ENCODE peak calls at places on chromosomes 12 and 14, in five cellular contexts. R, A, Q, P and X are unnamed samples.

GRCh38 chr14:73785336-73785833 is 66.2 kb upstream of the PTGR2 start:
- DNase-seq in R (no peak), A (peak; percentile 61), Q (no peak), P (no peak), X (peak; percentile 91)

GRCh38 chr12:114166360-114166759 is 200.2 kb upstream of the RBM19 start:
- DNase-seq in R (peak; percentile 71), A (peak; percentile 34), Q (peak; percentile 58), P (peak; percentile 24), X (peak; percentile 39)

GRCh38 chr14:92404938-92405337 is 82.0 kb downstream of the SLC24A4 start:
- DNase-seq in R (no peak), A (no peak), Q (no peak), P (no peak), X (no peak)

GRCh38 chr12:95574030-95574429 is 22.8 kb upstream of the USP44 start:
- DNase-seq in R (peak; percentile 76), A (no peak), Q (no peak), P (no peak), X (no peak)

GRCh38 chr14:89617471-89618291 is 200.6 kb upstream of the FOXN3 start:
- DNase-seq in R (no peak), A (peak; percentile 66), Q (no peak), P (no peak), X (peak; percentile 13)

GRCh38 chr12:121314441-121314840 is 17.9 kb upstream of the CAMKK2 start:
- DNase-seq in R (no peak), A (no peak), Q (no peak), P (no peak), X (no peak)

GRCh38 chr14:79781882-79782281 is 429.4 kb downstream of the DIO2 start:
- DNase-seq in R (no peak), A (no peak), Q (no peak), P (no peak), X (no peak)

GRCh38 chr14:92501891-92502351 is 11.7 kb upstream of the RIN3 start:
- DNase-seq in R (no peak), A (no peak), Q (no peak), P (no peak), X (no peak)

GRCh38 chr14:99524091-99524661 is 43.0 kb downstream of the CCNK start:
- DNase-seq in R (no peak), A (no peak), Q (no peak), P (no peak), X (no peak)

GRCh38 chr12:78490841-78491240 is 373.7 kb upstream of the SYT1 start:
- DNase-seq in R (no peak), A (no peak), Q (no peak), P (no peak), X (no peak)

GRCh38 chr12:18045446-18046001 is 44.5 kb downstream of the RERGL start:
- DNase-seq in R (no peak), A (no peak), Q (peak; percentile 5), P (no peak), X (no peak)

GRCh38 chr14:61380984-61381383 is 59.6 kb downstream of the PRKCH start:
- DNase-seq in R (no peak), A (no peak), Q (no peak), P (no peak), X (peak; percentile 68)

GRCh38 chr12:24066865-24067264 is 117.4 kb upstream of the SOX5 start:
- DNase-seq in R (no peak), A (no peak), Q (no peak), P (no peak), X (no peak)

GRCh38 chr12:85779768-85780167 is 56.4 kb downstream of the RASSF9 start:
- DNase-seq in R (no peak), A (no peak), Q (no peak), P (no peak), X (no peak)

GRCh38 chr12:67077617-67078016 is 191.5 kb upstream of the CAND1 start:
- DNase-seq in R (no peak), A (no peak), Q (no peak), P (no peak), X (no peak)

GRCh38 chr12:94563261-94563660 is 87.1 kb downstream of the TMCC3 start:
- DNase-seq in R (no peak), A (no peak), Q (no peak), P (no peak), X (no peak)

GRCh38 chr12:94558612-94559011 is 91.7 kb downstream of the TMCC3 start:
- DNase-seq in R (no peak), A (no peak), Q (no peak), P (no peak), X (no peak)

GRCh38 chr12:94557896-94558295 is 92.5 kb downstream of the TMCC3 start:
- DNase-seq in R (no peak), A (no peak), Q (no peak), P (no peak), X (no peak)

GRCh38 chr12:94561943-94562411 is 88.4 kb downstream of the TMCC3 start:
- DNase-seq in R (no peak), A (peak; percentile 83), Q (no peak), P (no peak), X (peak; percentile 93)

GRCh38 chr12:94560416-94561221 is 89.7 kb downstream of the TMCC3 start:
- DNase-seq in R (peak; percentile 78), A (no peak), Q (no peak), P (peak; percentile 35), X (no peak)
- TF ChIP-seq JUND in R (peak; percentile 93), A (no peak), Q (peak; percentile 38), P (peak; percentile 89), X (no peak)

GRCh38 chr12:40689576-40689975 is 2.7 kb upstream of the CNTN1 start:
- DNase-seq in R (no peak), A (no peak), Q (no peak), P (no peak), X (no peak)

GRCh38 chr12:40693503-40693863 is 1.2 kb downstream of the CNTN1 start:
- DNase-seq in R (peak; percentile 60), A (peak; percentile 50), Q (no peak), P (peak; percentile 27), X (peak; percentile 32)

GRCh38 chr12:40692617-40693502 is 621 bp downstream of the CNTN1 start:
- DNase-seq in R (peak; percentile 75), A (peak; percentile 66), Q (no peak), P (no peak), X (no peak)

GRCh38 chr12:40688085-40688725 is 4.0 kb upstream of the CNTN1 start:
- DNase-seq in R (no peak), A (no peak), Q (no peak), P (no peak), X (no peak)

DNA sequence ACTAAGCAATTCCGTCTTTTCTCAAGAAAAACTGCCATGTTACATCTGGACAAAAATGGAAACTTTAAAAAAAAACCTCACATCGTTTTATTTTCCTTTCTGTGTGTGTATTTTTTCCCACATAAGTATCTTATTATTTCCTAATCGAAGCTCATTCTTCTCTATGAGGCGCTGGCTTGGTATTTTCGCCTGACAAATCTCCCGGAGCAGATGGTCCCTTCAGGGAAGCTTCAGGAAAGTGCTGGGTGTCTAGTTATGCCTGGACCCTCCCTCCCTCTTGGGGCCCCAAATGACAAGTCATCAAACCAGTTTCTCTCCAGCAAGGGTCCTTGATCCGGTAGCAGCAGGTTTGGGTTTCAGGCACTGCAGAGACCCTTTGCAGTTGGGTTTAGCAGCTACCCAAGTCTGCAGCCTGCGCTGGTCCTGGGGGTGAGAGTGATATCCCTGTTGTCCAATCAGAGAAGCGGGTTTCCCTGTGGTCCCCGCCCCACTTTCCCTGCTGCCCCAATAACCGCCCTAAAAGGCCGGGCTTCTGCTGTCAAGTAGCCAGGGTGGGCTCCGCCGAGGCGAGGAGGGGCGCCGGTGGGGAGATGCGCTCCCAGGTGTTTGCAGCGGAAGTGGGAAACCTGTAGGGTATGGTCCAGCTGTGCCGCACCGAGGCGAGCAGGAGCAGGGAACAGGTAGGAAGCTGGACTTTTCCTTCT is at the start of gene CNTN1:
- DNase-seq in R (peak; percentile 90), A (peak; percentile 97), Q (no peak), P (peak; percentile 36), X (peak; percentile 79)
- TF ChIP-seq JUND in R (no peak), A (no peak), Q (no peak), P (no peak), X (no peak)

GRCh38 chr14:96575233-96575632 is 73.1 kb downstream of the PAPOLA start:
- DNase-seq in R (no peak), A (no peak), Q (no peak), P (no peak), X (no peak)

GRCh38 chr14:96574171-96574632 is 72.0 kb downstream of the PAPOLA start:
- DNase-seq in R (no peak), A (no peak), Q (no peak), P (no peak), X (no peak)

GRCh38 chr14:96576359-96576758 is 74.2 kb downstream of the PAPOLA start:
- DNase-seq in R (no peak), A (no peak), Q (no peak), P (no peak), X (no peak)

GRCh38 chr14:96573473-96574100 is 71.4 kb downstream of the PAPOLA start:
- DNase-seq in R (no peak), A (no peak), Q (no peak), P (no peak), X (no peak)

DNA sequence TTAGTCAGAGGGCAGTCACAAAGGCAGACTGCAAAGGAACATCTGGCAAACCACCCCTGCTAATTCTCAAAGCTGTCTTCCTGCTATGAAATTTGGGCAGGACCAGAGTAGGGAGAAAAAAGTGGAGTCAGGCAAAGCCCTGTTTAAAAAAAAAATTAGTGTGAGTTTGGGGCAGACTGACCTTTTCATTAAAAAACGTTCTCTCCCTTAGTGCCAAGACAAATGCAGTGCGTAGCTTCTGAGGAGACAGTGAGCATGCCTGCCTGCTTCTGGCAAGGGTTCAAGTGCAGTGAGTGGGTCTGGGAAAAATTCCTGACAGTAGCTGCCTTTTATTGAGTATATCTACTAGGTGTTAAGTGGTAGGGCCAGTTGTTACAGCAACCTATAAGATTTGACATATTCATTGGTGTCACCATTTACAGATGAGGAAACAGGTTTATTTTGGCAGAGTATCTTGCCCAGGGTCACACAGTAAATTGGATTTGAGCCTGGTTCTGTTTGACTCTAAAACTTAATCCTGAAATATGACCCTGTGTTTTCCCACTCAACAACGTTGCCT is 72.5 kb downstream of the PAPOLA start:
- DNase-seq in R (no peak), A (no peak), Q (no peak), P (no peak), X (peak; percentile 81)
- TF ChIP-seq JUND in R (no peak), A (no peak), Q (no peak), P (no peak), X (no peak)

GRCh38 chr14:72457641-72458040 is 436.3 kb downstream of the DPF3 start:
- DNase-seq in R (no peak), A (no peak), Q (no peak), P (no peak), X (no peak)
- TF ChIP-seq JUND in R (no peak), A (no peak), Q (no peak), P (no peak), X (no peak)